ENCODE peak calls at places on chromosome X, in seven cellular contexts. One of them, this sample, is unnamed.

GRCh38 chrX:104833401-104833800 is 267.4 kb downstream of the IL1RAPL2 start:
- DNase-seq in neural progenitor cell: no peak
- DNase-seq in epithelial cell of esophagus: no peak
- DNase-seq in kidney epithelial cell: no peak
- DNase-seq in PC-3: no peak
- DNase-seq in cardiac muscle cell: no peak
- DNase-seq in fibroblast of lung: peak; percentile 9
- DNase-seq in this sample: no peak

GRCh38 chrX:153469811-153470410 is 465 bp downstream of the HAUS7 start:
- DNase-seq in neural progenitor cell: peak; percentile 66
- DNase-seq in epithelial cell of esophagus: peak; percentile 27
- DNase-seq in kidney epithelial cell: no peak
- DNase-seq in PC-3: peak; percentile 28
- DNase-seq in cardiac muscle cell: peak; percentile 23
- DNase-seq in fibroblast of lung: no peak
- DNase-seq in this sample: no peak

GRCh38 chrX:130758072-130758471 is 144.9 kb downstream of the ENOX2 start:
- DNase-seq in neural progenitor cell: no peak
- DNase-seq in epithelial cell of esophagus: no peak
- DNase-seq in kidney epithelial cell: no peak
- DNase-seq in PC-3: peak; percentile 7
- DNase-seq in cardiac muscle cell: no peak
- DNase-seq in fibroblast of lung: no peak
- DNase-seq in this sample: no peak

GRCh38 chrX:95703696-95704095 is 980.9 kb upstream of the DIAPH2 start:
- DNase-seq in neural progenitor cell: no peak
- DNase-seq in epithelial cell of esophagus: peak; percentile 10
- DNase-seq in kidney epithelial cell: no peak
- DNase-seq in PC-3: no peak
- DNase-seq in cardiac muscle cell: no peak
- DNase-seq in fibroblast of lung: peak; percentile 59
- DNase-seq in this sample: no peak

GRCh38 chrX:56766554-56767412 is 37.7 kb downstream of the NBDY start:
- DNase-seq in neural progenitor cell: no peak
- DNase-seq in epithelial cell of esophagus: no peak
- DNase-seq in kidney epithelial cell: no peak
- DNase-seq in PC-3: no peak
- DNase-seq in cardiac muscle cell: peak; percentile 66
- DNase-seq in fibroblast of lung: no peak
- DNase-seq in this sample: peak; percentile 42

GRCh38 chrX:54979432-54979831 is 14.6 kb downstream of the PFKFB1 start:
- DNase-seq in neural progenitor cell: no peak
- DNase-seq in epithelial cell of esophagus: no peak
- DNase-seq in kidney epithelial cell: no peak
- DNase-seq in PC-3: no peak
- DNase-seq in cardiac muscle cell: no peak
- DNase-seq in fibroblast of lung: no peak
- DNase-seq in this sample: no peak

GRCh38 chrX:106177106-106177981 is 9.2 kb downstream of the PWWP3B start:
- DNase-seq in neural progenitor cell: peak; percentile 83
- DNase-seq in epithelial cell of esophagus: peak; percentile 17
- DNase-seq in kidney epithelial cell: no peak
- DNase-seq in PC-3: no peak
- DNase-seq in cardiac muscle cell: peak; percentile 87
- DNase-seq in fibroblast of lung: peak; percentile 14
- DNase-seq in this sample: peak; percentile 83

GRCh38 chrX:116281106-116281505 is 110.6 kb downstream of the AGTR2 start:
- DNase-seq in neural progenitor cell: no peak
- DNase-seq in epithelial cell of esophagus: peak; percentile 64
- DNase-seq in kidney epithelial cell: no peak
- DNase-seq in PC-3: peak; percentile 43
- DNase-seq in cardiac muscle cell: no peak
- DNase-seq in fibroblast of lung: no peak
- DNase-seq in this sample: no peak

GRCh38 chrX:9465380-9466114 is 689 bp downstream of the TBL1X start:
- DNase-seq in neural progenitor cell: peak; percentile 40
- DNase-seq in epithelial cell of esophagus: no peak
- DNase-seq in kidney epithelial cell: no peak
- DNase-seq in PC-3: no peak
- DNase-seq in cardiac muscle cell: no peak
- DNase-seq in fibroblast of lung: no peak
- DNase-seq in this sample: no peak

GRCh38 chrX:130108647-130109428 is 1.5 kb downstream of the ELF4 start:
- DNase-seq in neural progenitor cell: no peak
- DNase-seq in epithelial cell of esophagus: peak; percentile 45
- DNase-seq in kidney epithelial cell: no peak
- DNase-seq in PC-3: peak; percentile 44
- DNase-seq in cardiac muscle cell: no peak
- DNase-seq in fibroblast of lung: no peak
- DNase-seq in this sample: no peak

GRCh38 chrX:72569786-72570185 is 2.9 kb downstream of the HDAC8 start:
- DNase-seq in neural progenitor cell: no peak
- DNase-seq in epithelial cell of esophagus: peak; percentile 77
- DNase-seq in kidney epithelial cell: no peak
- DNase-seq in PC-3: peak; percentile 90
- DNase-seq in cardiac muscle cell: peak; percentile 84
- DNase-seq in fibroblast of lung: peak; percentile 61
- DNase-seq in this sample: no peak

GRCh38 chrX:119605398-119605738 is 856 bp downstream of the NKRF start:
- DNase-seq in neural progenitor cell: no peak
- DNase-seq in epithelial cell of esophagus: peak; percentile 0
- DNase-seq in kidney epithelial cell: no peak
- DNase-seq in PC-3: no peak
- DNase-seq in cardiac muscle cell: no peak
- DNase-seq in fibroblast of lung: no peak
- DNase-seq in this sample: no peak

GRCh38 chrX:21932277-21932996 is 8.1 kb upstream of the SMS start:
- DNase-seq in neural progenitor cell: no peak
- DNase-seq in epithelial cell of esophagus: peak; percentile 87
- DNase-seq in kidney epithelial cell: peak; percentile 74
- DNase-seq in PC-3: peak; percentile 84
- DNase-seq in cardiac muscle cell: peak; percentile 87
- DNase-seq in fibroblast of lung: peak; percentile 94
- DNase-seq in this sample: no peak

GRCh38 chrX:92232182-92232581 is 453.0 kb downstream of the PCDH11X start:
- DNase-seq in neural progenitor cell: peak; percentile 30
- DNase-seq in epithelial cell of esophagus: no peak
- DNase-seq in kidney epithelial cell: no peak
- DNase-seq in PC-3: peak; percentile 36
- DNase-seq in cardiac muscle cell: peak; percentile 6
- DNase-seq in fibroblast of lung: peak; percentile 24
- DNase-seq in this sample: no peak

GRCh38 chrX:153482376-153483015 is 12.1 kb upstream of the HAUS7 start:
- DNase-seq in neural progenitor cell: no peak
- DNase-seq in epithelial cell of esophagus: no peak
- DNase-seq in kidney epithelial cell: no peak
- DNase-seq in PC-3: no peak
- DNase-seq in cardiac muscle cell: no peak
- DNase-seq in fibroblast of lung: no peak
- DNase-seq in this sample: no peak

GRCh38 chrX:69093960-69094935 is 71.0 kb downstream of the PJA1 start:
- DNase-seq in neural progenitor cell: peak; percentile 82
- DNase-seq in epithelial cell of esophagus: peak; percentile 64
- DNase-seq in kidney epithelial cell: no peak
- DNase-seq in PC-3: peak; percentile 67
- DNase-seq in cardiac muscle cell: peak; percentile 76
- DNase-seq in fibroblast of lung: peak; percentile 71
- DNase-seq in this sample: no peak

GRCh38 chrX:133402830-133403625 is 12.3 kb downstream of the GPC4 start:
- DNase-seq in neural progenitor cell: no peak
- DNase-seq in epithelial cell of esophagus: no peak
- DNase-seq in kidney epithelial cell: no peak
- DNase-seq in PC-3: no peak
- DNase-seq in cardiac muscle cell: no peak
- DNase-seq in fibroblast of lung: no peak
- DNase-seq in this sample: no peak

GRCh38 chrX:17859609-17860178 is 1.4 kb downstream of the RAI2 start:
- DNase-seq in neural progenitor cell: peak; percentile 16
- DNase-seq in epithelial cell of esophagus: no peak
- DNase-seq in kidney epithelial cell: no peak
- DNase-seq in PC-3: no peak
- DNase-seq in cardiac muscle cell: no peak
- DNase-seq in fibroblast of lung: no peak
- DNase-seq in this sample: no peak

GRCh38 chrX:24423960-24424359 is 41.1 kb upstream of the PDK3 start:
- DNase-seq in neural progenitor cell: no peak
- DNase-seq in epithelial cell of esophagus: peak; percentile 50
- DNase-seq in kidney epithelial cell: peak; percentile 44
- DNase-seq in PC-3: no peak
- DNase-seq in cardiac muscle cell: peak; percentile 6
- DNase-seq in fibroblast of lung: no peak
- DNase-seq in this sample: no peak

GRCh38 chrX:3244203-3244743 is 102.2 kb downstream of the MXRA5 start:
- DNase-seq in neural progenitor cell: no peak
- DNase-seq in epithelial cell of esophagus: peak; percentile 33
- DNase-seq in kidney epithelial cell: no peak
- DNase-seq in PC-3: no peak
- DNase-seq in cardiac muscle cell: peak; percentile 85
- DNase-seq in fibroblast of lung: peak; percentile 77
- DNase-seq in this sample: no peak

GRCh38 chrX:28717864-28718263 is 130.6 kb downstream of the IL1RAPL1 start:
- DNase-seq in neural progenitor cell: no peak
- DNase-seq in epithelial cell of esophagus: no peak
- DNase-seq in kidney epithelial cell: no peak
- DNase-seq in PC-3: no peak
- DNase-seq in cardiac muscle cell: no peak
- DNase-seq in fibroblast of lung: no peak
- DNase-seq in this sample: no peak

GRCh38 chrX:15474058-15474457 is 19.1 kb downstream of the PIR start:
- DNase-seq in neural progenitor cell: no peak
- DNase-seq in epithelial cell of esophagus: peak; percentile 54
- DNase-seq in kidney epithelial cell: no peak
- DNase-seq in PC-3: no peak
- DNase-seq in cardiac muscle cell: no peak
- DNase-seq in fibroblast of lung: no peak
- DNase-seq in this sample: no peak
- TF ChIP-seq CTCF in neural progenitor cell: no peak
- TF ChIP-seq CTCF in epithelial cell of esophagus: no peak
- TF ChIP-seq CTCF in kidney epithelial cell: no peak
- TF ChIP-seq CTCF in PC-3: no peak
- TF ChIP-seq CTCF in cardiac muscle cell: no peak
- TF ChIP-seq CTCF in fibroblast of lung: no peak
- TF ChIP-seq CTCF in this sample: no peak

DNA sequence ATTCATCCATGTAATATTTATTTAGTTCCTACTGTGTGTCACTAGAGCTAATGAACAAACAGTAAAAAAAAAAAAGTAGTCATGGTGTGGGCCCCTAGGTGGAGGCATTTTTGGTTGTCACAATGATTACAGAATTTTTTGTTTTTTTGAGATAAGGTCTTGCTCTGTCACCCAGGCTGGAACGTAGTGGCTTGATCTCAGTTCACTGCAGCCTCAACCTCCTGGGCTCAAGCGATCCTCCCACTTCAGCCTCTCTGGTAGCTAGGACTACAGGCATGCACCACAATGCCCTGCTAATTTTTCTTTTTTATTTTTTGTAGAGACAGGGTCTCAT is 22.0 kb downstream of the DNAAF6 start:
- DNase-seq in neural progenitor cell: no peak
- DNase-seq in epithelial cell of esophagus: no peak
- DNase-seq in kidney epithelial cell: no peak
- DNase-seq in PC-3: no peak
- DNase-seq in cardiac muscle cell: no peak
- DNase-seq in fibroblast of lung: no peak
- DNase-seq in this sample: no peak
- TF ChIP-seq CTCF in neural progenitor cell: no peak
- TF ChIP-seq CTCF in epithelial cell of esophagus: no peak
- TF ChIP-seq CTCF in kidney epithelial cell: no peak
- TF ChIP-seq CTCF in PC-3: no peak
- TF ChIP-seq CTCF in cardiac muscle cell: no peak
- TF ChIP-seq CTCF in fibroblast of lung: no peak
- TF ChIP-seq CTCF in this sample: no peak

GRCh38 chrX:6574762-6575161 is 39.8 kb upstream of the VCX3A start:
- DNase-seq in neural progenitor cell: peak; percentile 15
- DNase-seq in epithelial cell of esophagus: no peak
- DNase-seq in kidney epithelial cell: no peak
- DNase-seq in PC-3: no peak
- DNase-seq in cardiac muscle cell: no peak
- DNase-seq in fibroblast of lung: no peak
- DNase-seq in this sample: no peak
- TF ChIP-seq CTCF in neural progenitor cell: peak; percentile 40
- TF ChIP-seq CTCF in epithelial cell of esophagus: no peak
- TF ChIP-seq CTCF in kidney epithelial cell: peak; percentile 31
- TF ChIP-seq CTCF in PC-3: no peak
- TF ChIP-seq CTCF in cardiac muscle cell: no peak
- TF ChIP-seq CTCF in fibroblast of lung: no peak
- TF ChIP-seq CTCF in this sample: no peak

GRCh38 chrX:154729439-154729838 is 21.4 kb downstream of the GAB3 start:
- DNase-seq in neural progenitor cell: no peak
- DNase-seq in epithelial cell of esophagus: no peak
- DNase-seq in kidney epithelial cell: no peak
- DNase-seq in PC-3: no peak
- DNase-seq in cardiac muscle cell: no peak
- DNase-seq in fibroblast of lung: no peak
- DNase-seq in this sample: no peak

GRCh38 chrX:154728791-154729190 is 22.1 kb downstream of the GAB3 start:
- DNase-seq in neural progenitor cell: no peak
- DNase-seq in epithelial cell of esophagus: no peak
- DNase-seq in kidney epithelial cell: no peak
- DNase-seq in PC-3: no peak
- DNase-seq in cardiac muscle cell: no peak
- DNase-seq in fibroblast of lung: no peak
- DNase-seq in this sample: no peak

GRCh38 chrX:154721155-154721554 is 29.7 kb downstream of the GAB3 start:
- DNase-seq in neural progenitor cell: no peak
- DNase-seq in epithelial cell of esophagus: no peak
- DNase-seq in kidney epithelial cell: no peak
- DNase-seq in PC-3: no peak
- DNase-seq in cardiac muscle cell: no peak
- DNase-seq in fibroblast of lung: no peak
- DNase-seq in this sample: no peak

GRCh38 chrX:154727418-154728323 is 23.2 kb downstream of the GAB3 start:
- DNase-seq in neural progenitor cell: no peak
- DNase-seq in epithelial cell of esophagus: peak; percentile 48
- DNase-seq in kidney epithelial cell: no peak
- DNase-seq in PC-3: peak; percentile 39
- DNase-seq in cardiac muscle cell: peak; percentile 80
- DNase-seq in fibroblast of lung: peak; percentile 60
- DNase-seq in this sample: no peak

DNA sequence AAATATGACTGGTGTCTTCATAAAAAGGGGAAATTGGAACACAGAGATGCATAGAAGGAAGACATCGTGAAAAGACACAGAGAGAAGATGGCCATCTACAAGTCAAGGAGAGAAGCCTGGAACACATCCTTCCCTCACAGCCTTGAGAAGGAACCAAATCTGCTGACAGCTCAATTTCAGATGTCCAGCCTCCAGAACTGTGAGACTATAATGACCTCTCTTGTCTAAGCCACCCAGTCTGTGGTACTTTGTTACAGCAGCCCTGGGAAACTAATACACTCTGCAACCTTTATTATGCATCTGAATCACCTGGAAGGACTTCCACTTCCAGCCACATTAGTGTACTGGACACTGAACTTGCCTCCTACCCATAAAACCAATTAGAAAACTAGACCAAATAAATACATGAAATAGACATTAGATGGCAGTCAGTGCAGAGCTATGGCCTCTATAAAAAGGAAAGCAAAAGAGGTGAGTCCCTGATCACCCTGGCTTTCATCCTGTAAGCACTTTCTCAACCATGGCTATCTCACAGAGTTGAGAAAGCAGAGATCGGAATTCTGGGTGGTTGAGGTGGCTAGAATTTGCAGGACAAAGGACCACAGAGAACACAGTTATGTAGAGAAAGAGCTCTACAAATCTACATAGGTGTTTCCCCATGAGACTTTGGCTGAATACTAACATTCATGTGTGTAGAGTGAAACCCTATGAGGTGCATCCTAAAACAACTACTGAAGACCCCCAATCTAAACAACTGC is 25.7 kb downstream of the GAB3 start:
- DNase-seq in neural progenitor cell: no peak
- DNase-seq in epithelial cell of esophagus: no peak
- DNase-seq in kidney epithelial cell: no peak
- DNase-seq in PC-3: no peak
- DNase-seq in cardiac muscle cell: no peak
- DNase-seq in fibroblast of lung: no peak
- DNase-seq in this sample: no peak
- TF ChIP-seq CTCF in neural progenitor cell: no peak
- TF ChIP-seq CTCF in epithelial cell of esophagus: no peak
- TF ChIP-seq CTCF in kidney epithelial cell: no peak
- TF ChIP-seq CTCF in PC-3: peak; percentile 8
- TF ChIP-seq CTCF in cardiac muscle cell: no peak
- TF ChIP-seq CTCF in fibroblast of lung: no peak
- TF ChIP-seq CTCF in this sample: no peak